ENCODE peak calls at places on chromosomes 1 and 21, in four cellular contexts. R is SJSA1; A is NT2/D1; X is CD8-positive, alpha-beta memory T cell. V is an unnamed sample.

GRCh38 chr1:230517326-230517725 is 91.2 kb upstream of the PGBD5 start:
- DNase-seq in R (no peak), A (no peak), X (no peak), V (no peak)

GRCh38 chr1:22275626-22276395 is 132.9 kb upstream of the WNT4 start:
- DNase-seq in R (peak; percentile 65), A (peak; percentile 42), X (no peak), V (peak; percentile 68)

GRCh38 chr1:172906778-172907592 is 143.8 kb downstream of the TNFSF18 start:
- DNase-seq in R (peak; percentile 64), A (no peak), X (peak; percentile 25), V (no peak)

GRCh38 chr1:64881281-64881680 is 85.1 kb downstream of the JAK1 start:
- DNase-seq in R (no peak), A (no peak), X (no peak), V (no peak)

GRCh38 chr1:206117151-206117948 is at the start of gene AVPR1B:
- DNase-seq in R (no peak), A (peak; percentile 35), X (no peak), V (peak; percentile 41)

GRCh38 chr1:187513190-187513589 is 684.4 kb downstream of the PLA2G4A start:
- DNase-seq in R (no peak), A (no peak), X (no peak), V (peak; percentile 31)

GRCh38 chr1:117147856-117148588 is 26.5 kb upstream of the TRIM45 start:
- DNase-seq in R (no peak), A (no peak), X (no peak), V (no peak)

GRCh38 chr1:235878082-235878781 is 11.5 kb upstream of the LYST start:
- DNase-seq in R (no peak), A (no peak), X (no peak), V (no peak)

GRCh38 chr1:201362906-201363305 is 14.6 kb downstream of the TNNT2 start:
- DNase-seq in R (no peak), A (no peak), X (no peak), V (no peak)

GRCh38 chr1:94725566-94725965 is 94.6 kb upstream of the SLC44A3 start:
- DNase-seq in R (peak; percentile 67), A (no peak), X (no peak), V (no peak)

GRCh38 chr1:226804907-226805759 is 65.3 kb upstream of the PSEN2 start:
- DNase-seq in R (no peak), A (no peak), X (no peak), V (no peak)

GRCh38 chr1:225766967-225767413 is 10.6 kb upstream of the SRP9 start:
- DNase-seq in R (peak; percentile 43), A (no peak), X (no peak), V (no peak)

GRCh38 chr1:225825078-225825477 is 15.2 kb downstream of the EPHX1 start:
- DNase-seq in R (no peak), A (no peak), X (no peak), V (peak; percentile 68)

GRCh38 chr1:30745156-30745833 is 12.3 kb downstream of the LAPTM5 start:
- DNase-seq in R (no peak), A (no peak), X (no peak), V (peak; percentile 49)

GRCh38 chr1:20530261-20530660 is 22.1 kb upstream of the FAM43B start:
- DNase-seq in R (no peak), A (no peak), X (no peak), V (no peak)

GRCh38 chr1:113073457-113073950 is 506 bp downstream of the LRIG2 start:
- DNase-seq in R (peak; percentile 71), A (peak; percentile 57), X (no peak), V (no peak)

GRCh38 chr1:109864063-109864822 is 46.4 kb upstream of the CSF1 start:
- DNase-seq in R (no peak), A (no peak), X (no peak), V (no peak)

GRCh38 chr1:151135433-151136385 is 10.7 kb downstream of the SEMA6C start:
- DNase-seq in R (no peak), A (no peak), X (no peak), V (no peak)

GRCh38 chr1:209249280-209249670 is 334.2 kb upstream of the CAMK1G start:
- DNase-seq in R (no peak), A (no peak), X (no peak), V (no peak)

GRCh38 chr1:161549652-161550051 is at the start of gene FCGR3A:
- DNase-seq in R (no peak), A (no peak), X (no peak), V (no peak)

GRCh38 chr21:38272215-38272614 is 15.4 kb downstream of the KCNJ15 start:
- DNase-seq in R (no peak), A (no peak), X (no peak), V (no peak)

GRCh38 chr1:82901118-82901517 is 1097.8 kb downstream of the TTLL7 start:
- DNase-seq in R (no peak), A (no peak), X (no peak), V (no peak)

GRCh38 chr1:160682983-160683886 is 28.4 kb downstream of the CD48 start:
- DNase-seq in R (no peak), A (no peak), X (no peak), V (no peak)

GRCh38 chr1:54253480-54253879 is 53.5 kb downstream of the MRPL37 start:
- DNase-seq in R (peak; percentile 94), A (no peak), X (no peak), V (no peak)

GRCh38 chr1:228079013-228079412 is 3.5 kb upstream of the ARF1 start:
- DNase-seq in R (no peak), A (no peak), X (no peak), V (no peak)

GRCh38 chr1:15788624-15789301 is 18.7 kb downstream of the UQCRHL start:
- DNase-seq in R (no peak), A (no peak), X (no peak), V (no peak)

GRCh38 chr21:29453511-29453910 is 154.8 kb downstream of the BACH1 start:
- DNase-seq in R (no peak), A (no peak), X (no peak), V (no peak)

GRCh38 chr1:67945733-67946374 is 104.6 kb downstream of the DIRAS3 start:
- DNase-seq in R (no peak), A (no peak), X (no peak), V (no peak)

GRCh38 chr1:212485895-212486590 is 53.3 kb downstream of the NENF start:
- DNase-seq in R (peak; percentile 94), A (no peak), X (no peak), V (peak; percentile 87)

GRCh38 chr1:226109829-226110248 is 47.3 kb downstream of the H3-3A start:
- DNase-seq in R (peak; percentile 91), A (no peak), X (peak; percentile 73), V (peak; percentile 92)

GRCh38 chr1:247748041-247748440 is at the start of gene OR14A2:
- DNase-seq in R (no peak), A (no peak), X (no peak), V (no peak)
- H3K4me1 ChIP-seq in R (peaks cover 5% of the 10 kb centered on the region), A (no peaks in the 10 kb centered on the region), X (no peaks in the 10 kb centered on the region), V (no peaks in the 10 kb centered on the region)

GRCh38 chr1:168137515-168137821 is 738 bp upstream of the GPR161 start:
- DNase-seq in R (no peak), A (no peak), X (no peak), V (no peak)
- H3K4me3 ChIP-seq in R (peak overlapping the region; percentile 88), A (peak overlapping the region; percentile 81), X (peak overlapping the region; percentile 18), V (peak overlapping the region; percentile 72)

GRCh38 chr21:34807146-34807880 is 138.5 kb downstream of the CLIC6 start:
- DNase-seq in R (peak; percentile 91), A (peak; percentile 50), X (peak; percentile 4), V (no peak)
- H3K4me1 ChIP-seq in R (peaks cover 45% of the 10 kb centered on the region), A (no peaks in the 10 kb centered on the region), X (peaks cover 53% of the 10 kb centered on the region), V (peaks cover 2% of the 10 kb centered on the region)

GRCh38 chr1:9701661-9702060 is 50.1 kb downstream of the PIK3CD start:
- DNase-seq in R (no peak), A (no peak), X (no peak), V (no peak)

GRCh38 chr1:9703165-9703509 is 51.6 kb downstream of the PIK3CD start:
- DNase-seq in R (no peak), A (no peak), X (no peak), V (no peak)

GRCh38 chr1:9703681-9704080 is 52.1 kb downstream of the PIK3CD start:
- DNase-seq in R (no peak), A (no peak), X (no peak), V (no peak)

GRCh38 chr1:9699361-9699760 is 47.8 kb downstream of the PIK3CD start:
- DNase-seq in R (no peak), A (no peak), X (no peak), V (no peak)

DNA sequence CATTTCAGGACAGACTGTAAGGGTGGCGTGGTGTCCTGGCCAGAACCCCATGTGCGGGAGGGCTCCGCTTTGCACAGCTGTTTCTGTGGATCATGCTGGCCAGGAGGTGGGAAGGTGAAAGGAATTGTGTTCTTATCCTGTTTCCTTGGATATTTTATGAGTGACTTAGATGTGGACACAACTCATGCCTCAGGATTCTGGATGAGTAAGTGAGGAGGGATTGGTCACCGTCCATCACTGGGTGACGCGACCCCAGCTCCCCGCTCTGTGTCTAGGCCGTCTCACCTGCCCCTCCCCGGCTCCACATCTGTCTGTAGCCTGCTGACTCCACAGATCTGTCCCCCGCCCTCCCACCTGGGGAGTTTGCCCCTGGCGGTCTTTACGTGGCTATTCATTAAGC is 48.8 kb downstream of the PIK3CD start:
- DNase-seq in R (peak; percentile 80), A (no peak), X (no peak), V (no peak)
- H3K4me3 ChIP-seq in R (no peak overlapping the region), A (no peak overlapping the region), X (no peak overlapping the region), V (no peak overlapping the region)

GRCh38 chr1:11730429-11730861 is 5.5 kb upstream of the AGTRAP start:
- DNase-seq in R (no peak), A (no peak), X (peak; percentile 59), V (no peak)
- H3K4me1 ChIP-seq in R (peaks cover 3% of the 10 kb centered on the region), A (peaks cover 23% of the 10 kb centered on the region), X (peaks cover 51% of the 10 kb centered on the region), V (no peaks in the 10 kb centered on the region)

GRCh38 chr1:241998412-241998921 is 431 bp downstream of the MAP1LC3C start:
- DNase-seq in R (peak; percentile 53), A (peak; percentile 76), X (peak; percentile 30), V (peak; percentile 66)
- H3K4me3 ChIP-seq in R (no peak overlapping the region), A (peak overlapping the region; percentile 36), X (no peak overlapping the region), V (no peak overlapping the region)

GRCh38 chr1:241114699-241115233 is 242.2 kb downstream of the RGS7 start:
- DNase-seq in R (no peak), A (peak; percentile 28), X (no peak), V (no peak)

GRCh38 chr1:241118049-241118448 is 239.0 kb downstream of the RGS7 start:
- DNase-seq in R (no peak), A (no peak), X (no peak), V (no peak)

GRCh38 chr1:241113557-241113956 is 243.4 kb downstream of the RGS7 start:
- DNase-seq in R (no peak), A (no peak), X (no peak), V (no peak)

DNA sequence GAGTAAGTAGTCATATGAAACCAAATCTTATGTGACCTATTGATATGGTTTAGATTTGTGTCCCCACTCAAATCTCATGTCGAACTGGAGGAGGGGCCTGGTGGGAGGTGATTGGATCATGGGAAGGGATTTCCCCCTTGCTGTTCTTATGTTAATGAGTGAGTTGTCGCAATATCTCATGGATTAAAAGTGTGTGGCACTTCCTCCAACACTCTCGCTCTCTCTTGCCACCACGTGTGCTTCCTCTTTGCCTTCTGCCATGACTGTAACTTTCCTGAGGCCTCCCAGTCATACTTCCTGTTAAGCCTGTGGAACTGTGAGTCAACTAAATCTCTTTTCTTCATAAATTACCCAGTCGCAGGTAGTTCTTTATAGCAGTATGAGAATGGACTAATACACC is 241.2 kb downstream of the RGS7 start:
- DNase-seq in R (no peak), A (no peak), X (no peak), V (no peak)
- H3K4me1 ChIP-seq in R (no peaks in the 10 kb centered on the region), A (no peaks in the 10 kb centered on the region), X (no peaks in the 10 kb centered on the region), V (no peaks in the 10 kb centered on the region)